ENCODE peak calls at places on chromosomes 16 and 17, in seven cellular contexts. E, C, T, H, F, G and V are unnamed samples.

GRCh38 chr16:4536391-4537106 is 2.0 kb downstream of the CDIP1 start:
- DNase-seq in H (no peak), E (no peak), T (no peak), C (no peak), G (no peak), F (no peak), V (no peak)

GRCh38 chr17:41013606-41014005 is 4.7 kb upstream of the KRTAP3-1 start:
- DNase-seq in F (no peak), T (peak), E (no peak), C (no peak), H (no peak), G (peak), V (no peak)

GRCh38 chr16:48234630-48235029 is 9.5 kb upstream of the LONP2 start:
- DNase-seq in F (no peak), T (no peak), G (no peak), E (no peak), H (no peak), C (no peak), V (no peak)

GRCh38 chr17:75808905-75809621 is 24.5 kb downstream of the UNK start:
- DNase-seq in F (peak), C (no peak), H (peak), G (peak), T (peak), E (peak), V (peak)

GRCh38 chr17:63445571-63446217 is 412 bp downstream of the CYB561 start:
- DNase-seq in T (no peak), F (no peak), H (peak), E (peak), G (no peak), C (peak), V (peak)

GRCh38 chr16:1903845-1904820 is 14.1 kb downstream of the HS3ST6 start:
- DNase-seq in G (peak), F (no peak), C (no peak), T (no peak), E (no peak), H (no peak), V (no peak)

GRCh38 chr17:42819939-42820535 is 4.0 kb downstream of the BECN1 start:
- DNase-seq in T (peak), E (peak), G (peak), F (peak), H (peak), C (peak), V (no peak)

GRCh38 chr17:76246080-76247066 is 6.1 kb upstream of the RNF157 start:
- DNase-seq in C (no peak), F (no peak), T (peak), G (no peak), H (no peak), E (no peak), V (no peak)

GRCh38 chr16:20897253-20897896 is 2.8 kb downstream of the DCUN1D3 start:
- DNase-seq in H (peak), C (no peak), E (no peak), F (no peak), T (peak), G (no peak), V (no peak)

GRCh38 chr17:4498461-4499397 is at the start of gene SPNS2:
- DNase-seq in G (peak), H (peak), E (peak), C (peak), F (peak), T (peak), V (no peak)

GRCh38 chr16:50185005-50185505 is 31.9 kb downstream of the TENT4B start:
- DNase-seq in F (no peak), H (no peak), T (peak), C (peak), E (no peak), G (no peak), V (no peak)

GRCh38 chr16:7270823-7271222 is 61.8 kb upstream of the RBFOX1 start:
- DNase-seq in C (no peak), G (no peak), F (no peak), T (no peak), H (no peak), E (no peak), V (no peak)

GRCh38 chr17:19664136-19664820 is 15.7 kb downstream of the ALDH3A2 start:
- DNase-seq in F (peak), C (no peak), G (no peak), H (peak), T (no peak), E (no peak), V (no peak)

GRCh38 chr16:26593700-26594099 is 473.0 kb upstream of the C16orf82 start:
- DNase-seq in E (no peak), F (no peak), H (no peak), G (no peak), C (no peak), T (no peak), V (no peak)

GRCh38 chr17:2174471-2175293 is 119.8 kb downstream of the HIC1 start:
- DNase-seq in G (peak), E (peak), F (peak), C (peak), T (peak), H (peak), V (peak)

GRCh38 chr16:88453621-88454314 is 688 bp downstream of the ZFPM1 start:
- DNase-seq in G (no peak), T (no peak), F (no peak), C (peak), H (no peak), E (peak), V (no peak)

GRCh38 chr17:48630925-48631692 is 5.0 kb upstream of the HOXB9 start:
- DNase-seq in F (no peak), G (no peak), E (no peak), C (no peak), T (no peak), H (no peak), V (no peak)

GRCh38 chr16:65312795-65313194 is 190.9 kb upstream of the CDH11 start:
- DNase-seq in F (no peak), E (no peak), H (no peak), G (no peak), C (no peak), T (peak), V (no peak)

GRCh38 chr17:59520276-59520675 is 45.1 kb upstream of the DHX40 start:
- DNase-seq in F (no peak), C (no peak), G (no peak), E (no peak), T (no peak), H (no peak), V (no peak)

GRCh38 chr16:23466162-23466885 is 13.3 kb upstream of the COG7 start:
- DNase-seq in E (no peak), H (peak), T (peak), C (peak), F (peak), G (no peak), V (no peak)

GRCh38 chr16:66933776-66934137 is 445 bp downstream of the CIAO2B start:
- DNase-seq in F (no peak), G (no peak), E (no peak), H (peak), T (peak), C (no peak), V (no peak)

GRCh38 chr17:17051791-17052461 is 9.7 kb downstream of the MPRIP start:
- DNase-seq in H (peak), C (no peak), F (peak), T (peak), G (peak), E (peak), V (peak)

GRCh38 chr17:27635275-27635823 is 4.4 kb downstream of the LGALS9 start:
- DNase-seq in C (no peak), H (no peak), F (no peak), G (peak), T (no peak), E (no peak), V (no peak)

GRCh38 chr17:55852734-55853133 is 101.9 kb downstream of the PCTP start:
- DNase-seq in H (no peak), F (no peak), C (no peak), G (no peak), E (no peak), T (no peak), V (no peak)

GRCh38 chr17:66437466-66438026 is 135.1 kb downstream of the PRKCA start:
- DNase-seq in H (no peak), E (no peak), C (no peak), G (no peak), F (no peak), T (no peak), V (no peak)

GRCh38 chr16:77169650-77170236 is 21.2 kb upstream of the MON1B start:
- DNase-seq in E (peak), F (no peak), H (peak), C (peak), G (peak), T (peak), V (no peak)

GRCh38 chr16:11361751-11362742 is 16.8 kb downstream of the RMI2 start:
- DNase-seq in H (peak), F (no peak), T (no peak), E (no peak), C (no peak), G (no peak), V (no peak)

GRCh38 chr16:75288596-75289120 is 37.2 kb upstream of the BCAR1 start:
- DNase-seq in G (no peak), H (no peak), E (no peak), C (no peak), T (no peak), F (no peak), V (no peak)

GRCh38 chr17:71500761-71501555 is 619.9 kb upstream of the SOX9 start:
- DNase-seq in H (no peak), E (no peak), C (no peak), F (no peak), T (no peak), G (no peak), V (no peak)

DNA sequence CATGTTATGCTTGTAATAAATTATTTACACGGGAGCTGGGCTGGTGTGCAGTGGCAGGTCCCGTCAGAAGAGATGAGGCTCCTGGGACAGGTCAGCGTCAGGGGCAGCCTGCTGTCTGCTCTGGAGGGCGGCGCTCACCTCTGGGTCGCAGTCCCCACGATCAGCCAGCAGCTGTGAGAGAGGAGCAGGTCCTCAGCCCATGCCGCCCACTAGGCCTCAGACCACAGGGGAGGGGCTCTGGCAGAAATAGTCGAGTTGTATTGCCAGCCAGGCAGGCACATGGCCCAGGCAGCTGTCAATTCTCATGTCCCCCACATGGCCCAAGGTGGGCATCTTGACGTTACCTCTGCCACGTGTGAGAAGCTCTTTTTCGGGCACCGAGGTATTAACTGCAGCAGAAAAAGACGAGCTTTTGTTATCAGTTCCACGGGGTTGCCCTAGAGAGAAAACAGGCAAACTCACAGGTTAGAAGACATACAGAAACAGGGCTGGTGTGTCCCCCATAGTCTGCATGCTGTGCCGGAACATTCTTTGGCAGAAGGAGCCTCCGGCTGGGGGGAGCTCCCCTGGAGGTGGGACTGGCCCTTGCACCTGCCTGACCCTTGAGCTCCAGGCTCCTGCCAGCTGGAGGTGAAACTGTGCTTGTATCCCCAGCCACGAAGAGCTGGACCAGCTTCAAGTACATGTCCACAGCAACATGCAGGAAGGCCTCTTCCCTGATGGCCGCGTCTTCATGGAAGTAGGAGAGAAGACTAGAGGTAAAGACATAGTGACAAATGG is 17.4 kb downstream of the ZNF276 start:
- DNase-seq in T (no peak), H (no peak), G (no peak), E (no peak), C (no peak), F (no peak), V (no peak)
- TF ChIP-seq POLR2A in T (no peak), H (no peak), G (no peak), E (no peak), C (no peak), F (no peak), V (no peak)

GRCh38 chr16:2913603-2914002 is 1.9 kb downstream of the FLYWCH1 start:
- DNase-seq in T (no peak), C (no peak), H (no peak), G (no peak), E (no peak), F (no peak), V (no peak)
- H3K27ac ChIP-seq in T (no peak), C (no peak), H (no peak), G (no peak), E (no peak), F (no peak), V (no peak)

GRCh38 chr17:50393700-50394099 is 3.6 kb downstream of the LRRC59 start:
- DNase-seq in G (no peak), T (no peak), E (no peak), F (no peak), C (no peak), H (no peak), V (no peak)

GRCh38 chr17:50382931-50383330 is 9.9 kb downstream of the EME1 start:
- DNase-seq in G (no peak), F (no peak), T (no peak), E (no peak), C (no peak), H (no peak), V (no peak)

GRCh38 chr17:50386451-50386994 is 10.8 kb downstream of the LRRC59 start:
- DNase-seq in C (no peak), E (no peak), T (no peak), G (no peak), H (peak), F (no peak), V (no peak)

GRCh38 chr17:50392621-50393020 is 4.7 kb downstream of the LRRC59 start:
- DNase-seq in F (no peak), C (no peak), T (no peak), H (no peak), G (no peak), E (peak), V (no peak)

DNA sequence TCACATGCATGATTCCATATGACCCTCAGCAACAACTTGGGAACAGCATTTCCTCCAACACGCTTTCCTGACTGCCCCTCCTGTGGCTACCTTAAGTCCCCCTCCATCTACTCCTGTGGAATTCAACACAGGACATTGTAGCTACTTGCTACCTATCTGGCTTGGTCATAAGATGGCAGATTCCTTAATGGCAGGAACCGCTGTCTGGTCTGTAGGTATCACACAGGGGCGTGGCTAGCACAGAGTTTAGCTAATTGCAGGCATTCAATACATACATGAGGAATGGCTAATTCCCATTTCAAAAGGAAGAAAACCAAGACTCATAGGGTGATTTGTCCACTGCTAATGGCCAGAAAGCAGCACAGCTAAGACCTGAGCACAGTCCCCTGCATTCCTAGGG is 8.6 kb downstream of the LRRC59 start:
- DNase-seq in E (no peak), F (no peak), C (no peak), G (no peak), H (no peak), T (no peak), V (no peak)
- TF ChIP-seq POLR2A in E (no peak), F (no peak), C (no peak), G (no peak), H (no peak), T (no peak), V (no peak)

DNA sequence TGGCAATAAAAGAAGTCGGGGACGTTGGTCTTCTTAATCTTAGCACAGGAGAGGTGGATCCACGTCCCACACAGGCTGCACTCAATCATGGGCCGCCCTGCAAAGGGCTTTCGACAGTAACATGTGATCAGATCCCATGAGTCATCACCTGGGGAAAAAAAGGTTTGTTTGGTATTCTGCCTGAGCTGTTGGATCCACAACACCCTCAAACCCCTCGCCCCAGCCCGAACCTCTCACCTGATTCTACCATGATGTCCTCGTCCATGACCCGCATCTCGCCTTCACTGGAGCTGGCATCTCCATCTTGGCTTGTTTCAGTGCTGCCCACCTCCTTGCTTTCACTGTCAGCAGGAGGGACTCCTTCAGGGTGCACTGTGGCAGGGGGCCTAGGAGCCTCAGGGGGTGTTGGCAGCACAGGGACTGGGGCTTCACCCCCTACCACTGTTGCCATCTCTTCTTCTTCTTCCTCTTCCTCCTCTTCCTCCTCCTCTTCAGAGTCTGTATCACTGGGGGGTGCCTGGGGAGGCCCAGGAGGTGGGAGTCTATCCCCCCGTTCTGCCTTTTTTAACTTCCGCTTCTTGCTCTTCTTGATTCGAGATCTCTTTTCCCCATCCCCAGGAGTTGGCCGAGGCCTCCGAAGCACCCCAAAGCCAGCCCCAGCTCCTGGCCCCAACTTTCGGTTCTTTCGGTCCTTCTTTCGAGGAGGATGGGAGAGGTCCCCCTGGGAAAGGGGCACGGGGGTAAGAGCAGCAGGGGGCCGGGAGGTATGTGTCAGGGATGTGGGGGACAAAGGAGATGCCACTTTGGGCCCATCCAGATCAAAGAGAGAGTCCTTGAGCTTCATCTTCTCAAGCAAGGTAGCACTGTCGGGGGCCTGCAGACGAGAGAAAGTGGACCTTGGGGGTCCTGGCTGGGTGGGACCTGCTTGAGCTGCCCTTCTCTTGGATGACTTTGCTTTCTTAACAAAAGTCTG is 1.7 kb upstream of the DVL2 start:
- DNase-seq in T (peak), G (no peak), F (peak), E (peak), H (peak), C (no peak), V (no peak)
- H3K27ac ChIP-seq in T (peak), G (no peak), F (no peak), E (no peak), H (peak), C (no peak), V (no peak)

GRCh38 chr16:70701998-70702397 is 16.1 kb upstream of the MTSS2 start:
- DNase-seq in T (no peak), C (no peak), F (no peak), E (no peak), G (no peak), H (no peak), V (no peak)

GRCh38 chr16:70703835-70704381 is 18.1 kb upstream of the MTSS2 start:
- DNase-seq in T (no peak), C (no peak), F (no peak), H (no peak), E (no peak), G (no peak), V (no peak)

GRCh38 chr16:70704586-70704985 is 18.7 kb upstream of the MTSS2 start:
- DNase-seq in H (no peak), G (no peak), E (no peak), F (no peak), C (no peak), T (no peak), V (no peak)

GRCh38 chr16:70702624-70703023 is 16.8 kb upstream of the MTSS2 start:
- DNase-seq in G (no peak), T (no peak), C (no peak), H (peak), F (no peak), E (no peak), V (no peak)

GRCh38 chr16:70703041-70703834 is 17.4 kb upstream of the MTSS2 start:
- DNase-seq in E (no peak), C (no peak), G (no peak), T (peak), H (peak), F (peak), V (peak)
- TF ChIP-seq POLR2A in E (no peak), C (no peak), G (no peak), T (peak), H (no peak), F (no peak), V (no peak)

DNA sequence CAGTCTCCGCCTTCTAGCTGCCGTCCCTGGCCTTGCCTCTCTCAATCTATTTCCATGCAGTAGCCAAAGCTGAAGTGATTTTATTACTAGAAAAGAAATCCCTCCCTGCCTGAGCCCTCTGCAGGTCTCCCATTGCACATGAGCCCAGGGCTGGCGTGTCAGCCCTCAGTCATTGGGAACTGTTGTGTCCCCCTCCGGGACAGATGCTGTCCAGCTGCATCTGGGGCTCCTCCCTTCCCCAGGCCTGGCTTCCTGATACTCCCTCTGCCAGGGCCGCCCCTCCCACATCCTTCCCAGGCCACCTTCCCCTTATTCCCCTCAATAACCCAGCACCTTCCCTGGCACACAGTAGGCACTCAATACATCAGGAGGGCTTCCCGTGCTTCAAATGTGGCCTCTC is 11.3 kb downstream of the ZSCAN10 start:
- DNase-seq in F (no peak), C (no peak), G (no peak), T (no peak), H (no peak), E (no peak), V (no peak)
- H3K27ac ChIP-seq in F (peak), C (peak), G (no peak), T (no peak), H (no peak), E (no peak), V (peak)

GRCh38 chr17:44007346-44008204 is 3.2 kb downstream of the NAGS start:
- DNase-seq in F (no peak), E (no peak), T (no peak), G (no peak), H (no peak), C (no peak), V (no peak)
- TF ChIP-seq POLR2A in F (no peak), E (no peak), T (no peak), G (no peak), H (no peak), C (peak), V (no peak)